ENCODE peak calls at places on chromosome 5, in eight cellular contexts. I, J, M, X, F, K, B and A are unnamed samples.

GRCh38 chr5:90792725-90793124 is 234.1 kb downstream of the ADGRV1 start:
- DNase-seq in I (no peak), J (peak), M (peak), X (no peak), F (no peak), K (no peak), B (no peak), A (no peak)

GRCh38 chr5:174383196-174384178 is 338.0 kb downstream of the NSG2 start:
- DNase-seq in I (no peak), J (no peak), M (no peak), X (peak), F (no peak), K (peak), B (no peak), A (peak)

GRCh38 chr5:122081541-122081940 is 3.5 kb upstream of the LOX start:
- DNase-seq in I (no peak), J (no peak), M (no peak), X (no peak), F (no peak), K (peak), B (no peak), A (no peak)

GRCh38 chr5:82406200-82406773 is 128.1 kb upstream of the RPS23 start:
- DNase-seq in I (no peak), J (peak), M (peak), X (peak), F (no peak), K (peak), B (no peak), A (peak)

GRCh38 chr5:131751551-131751950 is 45.3 kb downstream of the FNIP1 start:
- DNase-seq in I (no peak), J (no peak), M (no peak), X (peak), F (no peak), K (peak), B (no peak), A (peak)

GRCh38 chr5:178590141-178590923 is at the start of gene COL23A1:
- DNase-seq in I (peak), J (peak), M (peak), X (peak), F (peak), K (peak), B (no peak), A (peak)

GRCh38 chr5:133605323-133605722 is 7.0 kb downstream of the FSTL4 start:
- DNase-seq in I (no peak), J (no peak), M (no peak), X (no peak), F (no peak), K (no peak), B (no peak), A (no peak)

GRCh38 chr5:122257000-122257399 is 55.0 kb upstream of the SNCAIP start:
- DNase-seq in I (no peak), J (no peak), M (no peak), X (no peak), F (no peak), K (no peak), B (no peak), A (no peak)

GRCh38 chr5:15834596-15835245 is 334.7 kb downstream of the FBXL7 start:
- DNase-seq in I (no peak), J (peak), M (peak), X (peak), F (no peak), K (peak), B (no peak), A (peak)

GRCh38 chr5:172643392-172643871 is 2.4 kb downstream of the NEURL1B start:
- DNase-seq in I (no peak), J (no peak), M (no peak), X (no peak), F (no peak), K (no peak), B (no peak), A (no peak)

GRCh38 chr5:172642046-172642409 is 965 bp downstream of the NEURL1B start:
- DNase-seq in I (no peak), J (no peak), M (no peak), X (peak), F (no peak), K (no peak), B (no peak), A (no peak)

GRCh38 chr5:172641359-172642045 is 439 bp downstream of the NEURL1B start:
- DNase-seq in I (no peak), J (no peak), M (no peak), X (no peak), F (no peak), K (no peak), B (no peak), A (no peak)

GRCh38 chr5:172642926-172643325 is 1.9 kb downstream of the NEURL1B start:
- DNase-seq in I (no peak), J (no peak), M (no peak), X (no peak), F (no peak), K (no peak), B (no peak), A (no peak)

DNA sequence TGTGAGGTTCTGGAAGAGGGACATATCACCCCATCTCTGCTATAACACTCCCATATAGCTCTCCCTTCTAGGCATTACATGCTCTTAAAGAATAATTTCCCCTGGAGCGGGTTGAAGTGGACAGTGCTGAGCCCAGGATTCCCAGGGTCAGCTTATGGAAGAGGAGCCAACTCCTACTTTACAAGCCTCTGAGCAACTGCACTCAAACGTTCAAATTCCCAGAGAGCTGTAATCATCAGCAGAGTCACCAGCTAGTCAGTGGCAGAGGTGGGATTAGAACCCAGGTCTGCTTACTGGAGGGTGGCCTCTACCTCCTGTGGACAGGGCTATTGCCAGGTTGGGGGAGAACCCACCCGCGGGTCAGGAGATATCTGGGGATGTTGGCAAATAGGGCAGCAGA is 1.4 kb downstream of the NEURL1B start:
- DNase-seq in I (no peak), J (no peak), M (no peak), X (peak), F (no peak), K (no peak), B (no peak), A (no peak)
- H3K4me3 ChIP-seq in I (peak), J (no peak), M (no peak), X (no peak), F (no peak), K (no peak), B (no peak), A (no peak)

DNA sequence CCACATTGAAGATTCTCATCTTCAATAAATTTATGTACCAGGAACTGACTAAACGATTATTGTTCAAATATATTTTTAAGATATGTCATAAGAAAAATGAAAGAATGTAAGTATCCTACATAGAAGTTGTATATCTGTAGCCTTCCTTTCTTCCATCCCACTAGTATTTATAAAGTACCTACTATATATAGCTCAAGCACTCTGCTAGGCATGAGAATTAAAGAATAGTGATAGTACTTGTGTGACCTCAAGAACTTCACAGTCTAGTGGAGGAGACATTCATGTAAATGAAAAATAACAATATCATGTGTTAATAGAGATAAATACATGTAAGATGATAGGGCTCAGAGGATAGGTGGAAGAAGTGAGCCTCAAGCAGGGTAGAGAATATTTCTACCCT is 201.0 kb upstream of the HMHB1 start:
- DNase-seq in I (no peak), J (no peak), M (no peak), X (no peak), F (no peak), K (no peak), B (no peak), A (no peak)
- H3K4me3 ChIP-seq in I (no peak), J (no peak), M (no peak), X (no peak), F (no peak), K (no peak), B (no peak), A (no peak)

GRCh38 chr5:10653751-10654400 is 90.0 kb downstream of the ANKRD33B start:
- DNase-seq in I (no peak), J (no peak), M (no peak), X (no peak), F (no peak), K (no peak), B (no peak), A (no peak)
- H3K4me3 ChIP-seq in I (no peak), J (no peak), M (no peak), X (no peak), F (no peak), K (no peak), B (no peak), A (no peak)

GRCh38 chr5:119273391-119273839 is 82.4 kb upstream of the TNFAIP8 start:
- DNase-seq in I (no peak), J (no peak), M (no peak), X (no peak), F (no peak), K (no peak), B (no peak), A (no peak)

GRCh38 chr5:119275146-119275872 is 80.5 kb upstream of the TNFAIP8 start:
- DNase-seq in I (no peak), J (peak), M (peak), X (peak), F (no peak), K (no peak), B (no peak), A (peak)

GRCh38 chr5:119274767-119275130 is 81.1 kb upstream of the TNFAIP8 start:
- DNase-seq in I (no peak), J (no peak), M (peak), X (peak), F (no peak), K (peak), B (no peak), A (peak)

GRCh38 chr5:119275873-119276214 is 80.0 kb upstream of the TNFAIP8 start:
- DNase-seq in I (no peak), J (no peak), M (no peak), X (no peak), F (no peak), K (no peak), B (no peak), A (no peak)

GRCh38 chr5:119274024-119274766 is 81.6 kb upstream of the TNFAIP8 start:
- DNase-seq in I (no peak), J (peak), M (no peak), X (peak), F (no peak), K (no peak), B (no peak), A (no peak)
- H3K4me3 ChIP-seq in I (peak), J (peak), M (no peak), X (no peak), F (peak), K (no peak), B (peak), A (no peak)

GRCh38 chr5:76175051-76175666 is 92.0 kb downstream of the SV2C start:
- DNase-seq in I (peak), J (peak), M (peak), X (peak), F (peak), K (peak), B (peak), A (peak)
- H3K4me3 ChIP-seq in I (no peak), J (no peak), M (no peak), X (no peak), F (no peak), K (no peak), B (peak), A (no peak)

GRCh38 chr5:157245477-157245876 is 20.4 kb upstream of the CYFIP2 start:
- DNase-seq in I (peak), J (peak), M (peak), X (no peak), F (no peak), K (no peak), B (no peak), A (peak)
- H3K4me3 ChIP-seq in I (no peak), J (no peak), M (no peak), X (no peak), F (no peak), K (no peak), B (no peak), A (no peak)